ENCODE peak calls at places on chromosome 15, in ten cellular contexts. I is A172; U is neural crest cell; A is aorta; M is breast epithelium; R is stimulated activated naive CD8-positive, alpha-beta T cell treated with anti-CD3 and anti-CD28 coated beads, Interleukin-15, amount 100 ng/mL, for 72 hours; G is stimulated activated CD4-positive, alpha-beta T cell treated with anti-CD3 and anti-CD28 coated beads, TNF-alpha, amount 100 ng/mL, for 1 hour; H is GM10248; Z is anterior cingulate cortex; P is PC-9. C is an unnamed sample.

GRCh38 chr15:74630284-74631086 is 14.8 kb downstream of the CLK3 start:
- DNase-seq in A (no peak), M (no peak), H (no peak), U (no peak), G (no peak), P (no peak), Z (no peak), I (no peak), R (no peak), C (no peak)

GRCh38 chr15:75153084-75153483 is 48.6 kb upstream of the C15orf39 start:
- DNase-seq in H (no peak), M (no peak), G (no peak), R (no peak), U (no peak), P (no peak), A (no peak), Z (no peak), I (peak; percentile 64), C (no peak)

GRCh38 chr15:89157918-89158564 is 63.3 kb downstream of the RLBP1 start:
- DNase-seq in M (no peak), Z (no peak), R (no peak), A (no peak), H (no peak), U (no peak), G (no peak), P (no peak), I (no peak), C (no peak)

GRCh38 chr15:84924074-84924700 is 39.7 kb downstream of the SLC28A1 start:
- DNase-seq in H (no peak), I (no peak), A (no peak), U (no peak), Z (no peak), G (no peak), P (no peak), M (no peak), R (no peak), C (no peak)

GRCh38 chr15:90347666-90348065 is 4.4 kb upstream of the ZNF774 start:
- DNase-seq in G (no peak), A (no peak), Z (no peak), R (no peak), P (no peak), H (no peak), M (no peak), I (no peak), U (no peak), C (no peak)

GRCh38 chr15:92232317-92232716 is 161.4 kb upstream of the ST8SIA2 start:
- DNase-seq in R (no peak), H (no peak), I (no peak), Z (no peak), P (no peak), A (no peak), G (no peak), M (no peak), U (no peak), C (no peak)

GRCh38 chr15:69215636-69216035 is 55.2 kb downstream of the GLCE start:
- DNase-seq in I (no peak), G (no peak), P (no peak), R (no peak), Z (no peak), H (no peak), A (no peak), U (no peak), M (no peak), C (no peak)

GRCh38 chr15:78049691-78050440 is 27.6 kb downstream of the TBC1D2B start:
- DNase-seq in M (no peak), H (peak; percentile 71), Z (no peak), R (peak; percentile 62), A (no peak), I (peak; percentile 85), U (no peak), P (no peak), G (no peak), C (peak; percentile 48)

GRCh38 chr15:41856716-41857115 is 18.1 kb downstream of the PLA2G4B start:
- DNase-seq in G (no peak), I (no peak), H (no peak), M (no peak), U (no peak), Z (no peak), A (no peak), R (no peak), P (no peak), C (no peak)

GRCh38 chr15:69389426-69389825 is 24.7 kb upstream of the KIF23 start:
- DNase-seq in G (no peak), R (no peak), A (no peak), U (no peak), I (no peak), H (no peak), Z (no peak), M (no peak), P (no peak), C (no peak)

GRCh38 chr15:56672721-56673120 is 60.6 kb downstream of the ZNF280D start:
- DNase-seq in G (no peak), A (no peak), Z (no peak), I (no peak), R (no peak), P (no peak), U (no peak), H (no peak), M (no peak), C (no peak)

GRCh38 chr15:55846108-55846707 is 103.3 kb upstream of the PRTG start:
- DNase-seq in H (peak; percentile 68), G (no peak), R (peak; percentile 52), A (no peak), M (no peak), P (peak; percentile 32), I (peak; percentile 58), Z (no peak), U (peak; percentile 73), C (no peak)

GRCh38 chr15:99486371-99487336 is 79.1 kb upstream of the MEF2A start:
- DNase-seq in P (peak; percentile 78), Z (no peak), G (no peak), R (no peak), I (peak; percentile 42), M (peak; percentile 64), H (no peak), U (no peak), A (peak; percentile 95), C (peak; percentile 96)

GRCh38 chr15:49187537-49188245 is 17.6 kb downstream of the GALK2 start:
- DNase-seq in A (no peak), R (no peak), G (no peak), P (no peak), I (peak; percentile 2), U (no peak), Z (no peak), H (no peak), M (no peak), C (no peak)

GRCh38 chr15:69660114-69660513 is 207.5 kb downstream of the RPLP1 start:
- DNase-seq in A (no peak), H (peak; percentile 3), U (no peak), P (no peak), R (no peak), I (no peak), Z (no peak), M (no peak), G (no peak), C (no peak)